ENCODE peak calls at places on chromosomes 13 and 19, in nine cellular contexts. W is AG09319; D is left cardiac atrium; C is fibroblast of pulmonary artery; G is fibroblast of the conjunctiva; S is RWPE1; I is choroid plexus epithelial cell; K is HS-5; U is stimulated activated CD8-positive, alpha-beta memory T cell treated with anti-CD3 and anti-CD28 coated beads, Interleukin-7, amount 100 ng/mL, for 48 hours. X is an unnamed sample.

GRCh38 chr19:12774588-12775555 is at the start of gene HOOK2:
- DNase-seq in S (peak), D (no peak), K (no peak), G (no peak), W (no peak), U (no peak), C (no peak), I (no peak), X (no peak)

GRCh38 chr19:18392417-18392816 is 5.0 kb downstream of the LRRC25 start:
- DNase-seq in I (no peak), G (no peak), C (peak), U (no peak), K (no peak), W (no peak), D (peak), S (no peak), X (no peak)

GRCh38 chr13:36712785-36713184 is 39.0 kb downstream of the SERTM1 start:
- DNase-seq in D (no peak), U (no peak), S (no peak), C (peak), G (peak), W (peak), I (peak), K (no peak), X (no peak)

GRCh38 chr19:3660493-3661219 is 34.1 kb upstream of the CACTIN start:
- DNase-seq in S (no peak), D (no peak), G (no peak), U (no peak), I (no peak), W (no peak), C (no peak), K (no peak), X (no peak)

GRCh38 chr19:12991296-12991695 is 4.0 kb upstream of the NFIX start:
- DNase-seq in G (no peak), S (no peak), U (no peak), D (no peak), C (no peak), K (no peak), I (no peak), W (no peak), X (no peak)

GRCh38 chr19:52665529-52665928 is 27.4 kb upstream of the ZNF83 start:
- DNase-seq in U (no peak), K (peak), S (peak), W (no peak), G (no peak), C (no peak), I (peak), D (no peak), X (no peak)

GRCh38 chr13:35964764-35965163 is 166.4 kb downstream of the DCLK1 start:
- DNase-seq in D (no peak), U (no peak), C (peak), W (peak), K (no peak), S (no peak), G (peak), I (peak), X (no peak)

GRCh38 chr19:10655457-10656312 is 1.5 kb downstream of the ILF3 start:
- DNase-seq in I (peak), S (no peak), W (no peak), U (no peak), G (no peak), C (peak), D (no peak), K (no peak), X (peak)

GRCh38 chr13:37905736-37906135 is 36.2 kb upstream of the TRPC4 start:
- DNase-seq in I (no peak), K (no peak), U (no peak), S (no peak), W (no peak), C (no peak), D (no peak), G (no peak), X (no peak)

GRCh38 chr13:102369303-102369702 is 32.5 kb downstream of the FGF14 start:
- DNase-seq in S (no peak), W (no peak), D (no peak), G (no peak), U (no peak), C (no peak), K (no peak), I (peak), X (no peak)

GRCh38 chr13:102295316-102296048 is 106.4 kb downstream of the FGF14 start:
- DNase-seq in U (no peak), D (no peak), C (peak), S (no peak), G (no peak), W (peak), K (no peak), I (peak), X (peak)

GRCh38 chr19:49852631-49853126 is 1.7 kb downstream of the PTOV1 start:
- DNase-seq in G (no peak), I (no peak), U (no peak), K (no peak), S (no peak), W (no peak), D (no peak), C (no peak), X (no peak)

GRCh38 chr13:26759907-26760834 is at the start of gene GPR12:
- DNase-seq in C (peak), D (no peak), I (peak), G (no peak), U (no peak), K (no peak), W (no peak), S (no peak), X (peak)

GRCh38 chr13:31477961-31478360 is 261.4 kb upstream of the RXFP2 start:
- DNase-seq in D (no peak), G (no peak), K (peak), I (peak), S (no peak), C (peak), U (no peak), W (peak), X (no peak)

GRCh38 chr13:28854657-28855056 is 34.5 kb downstream of the MTUS2 start:
- DNase-seq in S (no peak), U (no peak), G (no peak), K (no peak), I (no peak), W (no peak), C (no peak), D (no peak), X (no peak)

GRCh38 chr13:114107686-114108081 is 24.7 kb downstream of the RASA3 start:
- DNase-seq in W (peak), D (peak), C (peak), U (no peak), G (no peak), S (no peak), I (peak), K (no peak), X (peak)

GRCh38 chr13:113448885-113449692 is 4.2 kb downstream of the ADPRHL1 start:
- DNase-seq in C (no peak), D (no peak), K (no peak), G (no peak), I (no peak), U (peak), W (no peak), S (peak), X (no peak)

GRCh38 chr19:46718157-46718933 is 1.4 kb upstream of the PRKD2 start:
- DNase-seq in S (peak), I (peak), G (no peak), W (no peak), C (peak), U (peak), K (no peak), D (peak), X (no peak)

GRCh38 chr13:34303346-34303745 is 485.4 kb downstream of the RFC3 start:
- DNase-seq in U (no peak), I (no peak), S (peak), K (no peak), G (no peak), W (no peak), C (no peak), D (no peak), X (no peak)

GRCh38 chr13:86932935-86933334 is 738.2 kb upstream of the SLITRK5 start:
- DNase-seq in C (peak), K (no peak), U (no peak), D (no peak), G (no peak), W (no peak), I (peak), S (no peak), X (no peak)

GRCh38 chr19:38210458-38210987 is 13.5 kb downstream of the DPF1 start:
- DNase-seq in C (no peak), D (peak), K (no peak), W (no peak), I (peak), U (no peak), S (no peak), G (peak), X (peak)

GRCh38 chr13:98746968-98747367 is 5.5 kb downstream of the SLC15A1 start:
- DNase-seq in D (no peak), I (peak), U (no peak), W (no peak), C (peak), G (no peak), S (peak), K (no peak), X (no peak)

GRCh38 chr13:26308836-26309235 is 54.9 kb downstream of the CDK8 start:
- DNase-seq in D (no peak), S (no peak), I (no peak), U (no peak), K (no peak), G (no peak), W (no peak), C (no peak), X (no peak)